ENCODE peak calls at places on chromosomes 2 and 18, in nine cellular contexts. Z is astrocyte, G is cardiac muscle cell, N is RWPE2, C is DND-41, M is choroid plexus epithelial cell, E is fibroblast of mammary gland, P is endothelial cell of umbilical vein, K is HCT116. Y is an unnamed sample.
A peak's percentile ranks its signal among the peaks of the same experiment; 100 is the strongest.

GRCh38 chr18:323253-323622 is 55.4 kb upstream of the THOC1 start:
- DNase-seq in N (no peak), K (no peak), M (peak; percentile 58), E (peak; percentile 68), C (no peak), G (peak; percentile 42), Z (peak; percentile 49), P (peak; percentile 62), Y (peak; percentile 41)

GRCh38 chr2:170715932-170716777 is 1.0 kb downstream of the SP5 start:
- DNase-seq in G (no peak), P (no peak), Z (no peak), K (no peak), M (no peak), E (no peak), C (no peak), N (no peak), Y (no peak)

GRCh38 chr2:235793163-235793752 is 299.4 kb downstream of the AGAP1 start:
- DNase-seq in P (peak; percentile 24), Z (no peak), G (peak; percentile 22), N (no peak), M (peak; percentile 33), C (peak; percentile 17), K (no peak), E (peak; percentile 28), Y (peak; percentile 13)

GRCh38 chr18:48855422-48856377 is 95.1 kb downstream of the SMAD7 start:
- DNase-seq in M (no peak), P (no peak), E (no peak), N (no peak), G (no peak), K (no peak), C (no peak), Z (no peak), Y (no peak)

GRCh38 chr18:66838340-66838987 is 234.6 kb upstream of the CDH19 start:
- DNase-seq in P (no peak), C (no peak), N (no peak), G (no peak), K (no peak), Z (no peak), E (no peak), M (no peak), Y (no peak)

GRCh38 chr2:36965751-36966369 is 476 bp downstream of the STRN start:
- DNase-seq in C (peak; percentile 56), Z (no peak), E (peak; percentile 8), K (no peak), G (no peak), M (peak; percentile 14), P (peak; percentile 49), N (peak; percentile 66), Y (peak; percentile 17)

GRCh38 chr2:42931818-42932195 is 139.4 kb upstream of the HAAO start:
- DNase-seq in P (no peak), N (no peak), M (no peak), G (no peak), E (peak; percentile 38), C (no peak), K (no peak), Z (peak; percentile 64), Y (no peak)

GRCh38 chr2:24342110-24342910 is 18.0 kb downstream of the ITSN2 start:
- DNase-seq in Z (peak; percentile 46), C (no peak), P (no peak), K (no peak), M (peak; percentile 38), N (no peak), E (peak; percentile 28), G (no peak), Y (peak; percentile 15)

GRCh38 chr2:95526360-95527341 is 42.1 kb upstream of the TRIM43B start:
- DNase-seq in P (peak; percentile 64), M (peak; percentile 70), Z (peak; percentile 65), K (peak; percentile 29), G (peak; percentile 80), N (no peak), C (no peak), E (peak; percentile 62), Y (peak; percentile 65)

GRCh38 chr18:6929370-6930102 is 188.1 kb downstream of the LAMA1 start:
- DNase-seq in C (no peak), N (no peak), Z (no peak), P (no peak), G (peak; percentile 25), M (no peak), E (no peak), K (no peak), Y (no peak)

GRCh38 chr2:43224571-43225092 is 1.8 kb downstream of the ZFP36L2 start:
- DNase-seq in M (peak; percentile 48), N (no peak), Z (peak; percentile 18), G (peak; percentile 64), P (no peak), K (no peak), C (peak; percentile 65), E (no peak), Y (peak; percentile 55)

GRCh38 chr18:77222464-77222863 is 27.2 kb upstream of the GALR1 start:
- DNase-seq in Z (no peak), N (no peak), M (no peak), P (no peak), E (no peak), C (no peak), G (no peak), K (no peak), Y (peak; percentile 7)

GRCh38 chr18:61398961-61399632 is 65.9 kb downstream of the CDH20 start:
- DNase-seq in K (no peak), M (peak; percentile 62), P (peak; percentile 25), Z (peak; percentile 73), N (no peak), G (peak; percentile 51), E (peak; percentile 92), C (no peak), Y (peak; percentile 51)

GRCh38 chr2:238097988-238098853 is 1.9 kb upstream of the ESPNL start:
- DNase-seq in Z (peak; percentile 7), K (peak; percentile 90), C (peak; percentile 19), E (peak; percentile 73), G (peak; percentile 72), N (peak; percentile 64), M (peak; percentile 68), P (peak; percentile 79), Y (peak; percentile 19)

GRCh38 chr18:21740474-21740723 is 193 bp upstream of the MIB1 start:
- DNase-seq in P (peak; percentile 98), Z (peak; percentile 87), E (peak; percentile 93), M (peak; percentile 98), N (peak; percentile 95), G (peak; percentile 98), K (no peak), C (peak; percentile 98), Y (peak; percentile 97)

DNA sequence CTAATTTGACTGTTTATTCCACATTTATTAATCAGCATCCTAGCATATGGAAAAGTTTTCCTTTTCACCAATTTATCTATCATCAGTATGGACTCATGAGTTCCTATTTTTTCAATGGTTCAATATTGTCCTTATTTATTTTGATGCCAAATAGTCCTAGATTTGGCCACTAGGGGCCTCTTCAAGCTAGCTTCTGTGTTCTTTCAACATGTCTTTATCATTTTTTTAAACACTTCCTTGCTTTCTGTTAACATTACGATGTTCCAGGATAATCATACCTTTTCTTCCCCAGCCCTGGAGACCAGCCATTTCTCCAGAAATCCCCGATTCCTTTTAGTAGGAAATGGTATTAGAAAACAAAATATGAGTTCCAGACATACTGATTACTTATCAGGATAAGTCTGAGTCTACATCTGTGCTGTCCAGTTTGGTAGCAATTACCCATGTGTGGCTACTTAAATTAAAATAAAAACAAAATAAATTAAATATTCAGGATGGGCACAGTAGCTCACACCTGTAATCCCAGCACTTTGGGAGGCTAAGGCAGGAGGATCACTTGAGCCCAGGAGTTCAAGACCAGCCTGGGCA is 70.6 kb downstream of the RPE start:
- DNase-seq in Z (peak; percentile 18), C (peak; percentile 11), K (peak; percentile 35), N (no peak), P (peak; percentile 78), G (peak; percentile 64), M (peak; percentile 79), E (peak; percentile 62), Y (peak; percentile 69)
- H3K4me3 ChIP-seq in Z (no peak overlapping the region), C (no peak overlapping the region), K (no peak overlapping the region), N (no peak overlapping the region), P (peak overlapping the region; percentile 17), G (no peak overlapping the region), M (peak overlapping the region; percentile 13), E (no peak overlapping the region), Y (no peak overlapping the region)

DNA sequence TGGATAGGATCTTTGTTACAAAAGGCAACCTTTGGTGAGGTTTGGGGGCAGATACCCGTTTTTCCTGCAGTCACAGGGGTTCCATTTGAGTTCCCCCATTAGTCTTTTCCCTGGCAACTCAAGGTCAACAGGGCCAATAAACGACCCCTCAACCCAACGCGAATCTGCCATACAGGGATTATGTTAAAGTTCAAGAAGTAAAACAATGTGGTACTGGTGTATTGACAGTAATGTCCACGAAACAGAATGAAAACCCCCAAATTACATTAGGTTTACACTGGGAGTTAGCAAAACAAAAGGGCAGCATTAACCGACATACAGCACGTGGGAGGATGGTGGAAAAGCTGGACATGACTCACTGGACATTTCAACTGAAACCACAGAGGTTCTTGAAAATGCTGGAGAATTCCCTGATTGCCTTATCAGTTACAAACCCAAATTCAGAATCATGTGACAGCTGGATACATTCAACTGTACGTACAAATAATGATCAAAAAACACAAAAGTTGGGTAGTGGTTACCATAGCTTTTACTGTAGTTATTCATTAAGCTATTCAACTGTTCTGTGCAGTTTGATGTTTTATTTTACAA is 4.9 kb upstream of the IMP4 start:
- DNase-seq in G (peak; percentile 89), C (no peak), Z (peak; percentile 86), N (no peak), P (no peak), E (peak; percentile 81), K (no peak), M (peak; percentile 84), Y (peak; percentile 83)
- H3K4me3 ChIP-seq in G (peak overlapping the region; percentile 49), C (no peak overlapping the region), Z (peak overlapping the region; percentile 57), N (peak overlapping the region; percentile 39), P (peak overlapping the region; percentile 35), E (no peak overlapping the region), K (no peak overlapping the region), M (peak overlapping the region; percentile 53), Y (no peak overlapping the region)

GRCh38 chr2:142997254-142997653 is 119.8 kb downstream of the KYNU start:
- DNase-seq in G (no peak), K (no peak), M (peak; percentile 55), Z (no peak), C (no peak), E (no peak), P (no peak), N (no peak), Y (no peak)

GRCh38 chr2:143001521-143001920 is 124.1 kb downstream of the KYNU start:
- DNase-seq in Z (peak; percentile 9), N (no peak), G (no peak), K (no peak), C (no peak), E (no peak), P (no peak), M (no peak), Y (no peak)

DNA sequence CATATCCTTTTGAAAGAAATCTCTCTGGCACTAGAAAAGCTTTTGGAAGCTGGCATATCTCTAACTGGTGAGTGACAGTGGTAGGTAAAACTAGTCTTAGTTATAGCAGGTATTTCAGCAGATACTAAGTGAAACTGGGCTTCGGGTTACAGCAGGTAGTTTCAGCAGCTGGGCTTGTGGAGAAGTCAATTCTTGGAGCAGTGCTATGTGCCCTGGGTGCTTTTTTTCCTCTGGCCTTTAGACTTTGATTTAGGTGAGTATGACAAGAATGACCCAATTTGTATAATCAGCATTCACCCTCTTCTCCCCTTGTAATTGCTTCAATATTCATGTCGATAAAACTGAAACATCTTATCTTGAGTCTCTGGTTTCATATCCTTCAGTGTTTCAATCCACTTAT is 123.1 kb downstream of the KYNU start:
- DNase-seq in P (no peak), M (no peak), K (no peak), E (no peak), N (no peak), Z (no peak), C (no peak), G (no peak), Y (no peak)
- H3K4me3 ChIP-seq in P (no peak overlapping the region), M (no peak overlapping the region), K (no peak overlapping the region), E (no peak overlapping the region), N (no peak overlapping the region), Z (no peak overlapping the region), C (no peak overlapping the region), G (no peak overlapping the region), Y (no peak overlapping the region)

GRCh38 chr2:135530313-135531230 is at the start of gene ZRANB3:
- DNase-seq in C (peak; percentile 97), G (peak; percentile 99), E (peak; percentile 98), N (peak; percentile 96), K (peak; percentile 97), Z (peak; percentile 98), P (peak; percentile 98), M (peak; percentile 99), Y (peak; percentile 99)
- H3K4me3 ChIP-seq in C (peak within 1 kb of the TSS; percentile 73), G (peak within 1 kb of the TSS; percentile 73), E (peak within 1 kb of the TSS; percentile 74), N (peak within 1 kb of the TSS; percentile 51), K (peak within 1 kb of the TSS; percentile 89), Z (peak within 1 kb of the TSS; percentile 95), P (peak within 1 kb of the TSS; percentile 92), M (peak within 1 kb of the TSS; percentile 92), Y (peak within 1 kb of the TSS; percentile 95)